ENCODE peak calls at places on chromosomes 11 and 22, in six cellular contexts. V is HCT116, L is BE2C, A is neural crest cell, F is NB4, Y is WTC11. M is an unnamed sample.

GRCh38 chr11:111512296-111513239 is at the start of gene BTG4:
- DNase-seq in V (no peak), L (peak), A (peak), F (no peak), Y (peak), M (peak)

GRCh38 chr11:94975599-94975998 is 2.1 kb downstream of the KDM4D start:
- DNase-seq in V (no peak), L (no peak), A (no peak), F (no peak), Y (no peak), M (no peak)

GRCh38 chr22:49760280-49760629 is 67.4 kb downstream of the BRD1 start:
- DNase-seq in V (no peak), L (no peak), A (no peak), F (no peak), Y (no peak), M (no peak)

GRCh38 chr11:63769044-63769718 is 606 bp upstream of the ZFTA start:
- DNase-seq in V (no peak), L (peak), A (peak), F (peak), Y (peak), M (peak)

GRCh38 chr22:27213766-27214581 is 556.6 kb downstream of the MIAT start:
- DNase-seq in V (no peak), L (no peak), A (no peak), F (no peak), Y (no peak), M (no peak)

GRCh38 chr11:20342347-20343279 is 20.9 kb upstream of the HTATIP2 start:
- DNase-seq in V (no peak), L (peak), A (peak), F (no peak), Y (peak), M (no peak)

GRCh38 chr11:58912124-58912523 is 27.2 kb upstream of the GLYATL1 start:
- DNase-seq in V (no peak), L (no peak), A (no peak), F (no peak), Y (no peak), M (no peak)

GRCh38 chr11:131638889-131639288 is 268.5 kb downstream of the NTM start:
- DNase-seq in V (no peak), L (no peak), A (no peak), F (no peak), Y (no peak), M (no peak)

GRCh38 chr11:110032957-110033570 is 60.1 kb upstream of the ZC3H12C start:
- DNase-seq in V (no peak), L (no peak), A (no peak), F (no peak), Y (no peak), M (no peak)

DNA sequence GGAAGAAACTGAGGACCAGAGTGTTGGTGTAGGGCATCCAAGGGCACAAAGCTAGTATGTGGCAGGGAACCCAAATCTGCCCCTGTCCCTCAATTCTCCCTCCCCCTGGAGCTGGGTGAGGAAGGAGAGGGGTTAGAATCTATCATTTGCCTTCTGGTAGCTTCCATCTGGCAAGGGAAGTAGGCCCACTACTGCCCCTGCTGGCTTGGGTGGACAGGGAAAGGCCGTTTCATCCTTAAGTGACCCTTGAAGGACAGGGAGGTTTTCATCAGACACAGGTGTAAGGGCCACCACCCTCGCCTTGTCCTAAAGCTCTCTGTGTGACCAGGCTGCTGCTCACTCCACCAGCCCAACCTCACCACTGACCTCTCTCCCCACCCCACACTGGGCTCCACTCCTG is 22.1 kb downstream of the NECTIN1 start:
- DNase-seq in V (no peak), L (no peak), A (no peak), F (no peak), Y (peak), M (no peak)
- TF ChIP-seq CTCF in V (peak), L (peak), A (peak), F (peak), Y (no peak), M (no peak)

DNA sequence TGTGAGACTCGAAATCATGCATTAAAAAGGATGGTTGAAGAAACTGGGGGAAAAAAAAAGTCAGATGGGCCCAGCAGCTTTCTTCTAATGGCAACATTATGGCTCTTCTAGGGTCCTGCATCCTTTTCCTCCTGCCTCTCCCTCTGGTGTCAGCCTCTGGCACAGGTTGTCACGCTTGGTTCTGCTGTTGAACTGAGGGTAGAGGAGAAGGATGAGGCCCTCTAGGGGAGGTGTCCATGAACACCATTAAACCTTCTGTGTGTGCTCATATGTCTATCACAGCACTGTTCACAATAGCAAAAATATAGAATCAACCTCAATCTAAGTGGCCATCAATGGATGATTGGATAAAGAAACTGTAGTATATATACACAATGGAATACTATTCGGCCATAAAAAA is 36.0 kb downstream of the BUD13 start:
- DNase-seq in V (peak), L (peak), A (no peak), F (peak), Y (no peak), M (no peak)
- TF ChIP-seq CTCF in V (peak), L (peak), A (no peak), F (peak), Y (no peak), M (no peak)

GRCh38 chr11:25733777-25734176 is 598.2 kb upstream of the ANO3 start:
- DNase-seq in V (no peak), L (no peak), A (no peak), F (no peak), Y (no peak), M (no peak)
- TF ChIP-seq CTCF in V (no peak), L (peak), A (peak), F (no peak), Y (no peak), M (no peak)

GRCh38 chr11:119044708-119045107 is 12.3 kb downstream of the HYOU1 start:
- DNase-seq in V (no peak), L (no peak), A (no peak), F (no peak), Y (peak), M (no peak)
- TF ChIP-seq CTCF in V (peak), L (peak), A (peak), F (peak), Y (peak), M (no peak)

DNA sequence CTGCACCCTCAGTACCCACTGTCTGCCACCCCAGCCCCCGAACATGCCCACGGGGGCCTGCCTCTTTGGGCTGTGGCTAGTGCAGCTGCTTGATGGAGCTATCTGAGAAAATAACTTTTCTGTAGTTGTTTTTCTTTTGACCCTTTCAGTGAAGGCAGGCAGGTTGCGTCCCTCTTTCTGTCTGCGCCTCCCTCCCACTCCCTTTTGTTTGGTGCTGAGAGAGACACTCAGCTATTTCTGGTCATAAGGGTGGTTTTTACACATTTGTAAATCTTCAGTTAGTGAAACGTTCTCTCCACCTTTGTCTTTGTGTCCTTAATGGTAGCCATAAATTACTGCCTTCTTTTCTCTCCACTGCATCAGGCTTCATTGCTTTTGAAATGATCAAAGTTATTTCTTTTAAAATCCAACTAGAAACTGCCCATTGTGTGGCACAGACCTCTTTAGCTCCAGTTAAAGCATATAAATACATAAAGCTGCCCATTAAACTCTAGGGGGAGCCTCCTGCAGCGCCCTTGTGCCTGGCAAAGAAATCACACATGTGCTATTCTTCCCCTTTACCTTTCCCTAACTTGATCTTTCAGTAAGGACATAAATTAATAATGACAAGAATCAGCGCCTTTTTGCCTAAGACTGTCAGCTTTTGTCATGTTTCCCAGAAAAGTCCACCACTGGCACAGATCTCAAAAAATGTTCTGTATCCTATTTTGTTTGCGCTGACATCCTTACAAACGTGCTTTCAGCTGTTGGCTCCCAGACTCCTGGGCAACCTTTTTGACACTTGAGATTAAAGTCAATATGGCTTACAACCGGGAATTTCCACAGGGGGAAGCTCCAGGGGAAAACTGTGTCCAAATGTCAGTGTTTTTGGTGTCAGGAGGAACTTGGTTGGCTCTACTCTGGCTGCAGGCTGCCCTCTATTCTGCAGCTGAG is 1.7 kb upstream of the SCUBE2 start:
- DNase-seq in V (no peak), L (no peak), A (no peak), F (peak), Y (no peak), M (no peak)
- TF ChIP-seq CTCF in V (peak), L (peak), A (peak), F (peak), Y (no peak), M (peak)

M was measured in Calu3.